ENCODE peak calls at places on chromosomes 13 and 19, in six cellular contexts. C is GM23338, W is astrocyte of the spinal cord, Z is AG10803, P is fibroblast of lung, F is left ventricle myocardium inferior. S is an unnamed sample.

GRCh38 chr13:78137404-78138142 is 218.9 kb upstream of the EDNRB start:
- DNase-seq in C (peak; percentile 86), W (peak; percentile 75), Z (peak; percentile 70), P (peak; percentile 59), F (no peak), S (no peak)

GRCh38 chr19:44796701-44797115 is 12.2 kb upstream of the BCAM start:
- DNase-seq in C (peak; percentile 73), W (peak; percentile 54), Z (no peak), P (peak; percentile 41), F (peak; percentile 66), S (no peak)

GRCh38 chr19:18666784-18667183 is 16.7 kb upstream of the CRTC1 start:
- DNase-seq in C (no peak), W (no peak), Z (no peak), P (no peak), F (no peak), S (no peak)

GRCh38 chr19:56840452-56841193 is at the start of the genes PEG3 and ZIM2:
- DNase-seq in C (no peak), W (no peak), Z (no peak), P (no peak), F (peak; percentile 74), S (no peak)

GRCh38 chr19:32231020-32231419 is 114.4 kb upstream of the ZNF507 start:
- DNase-seq in C (no peak), W (no peak), Z (no peak), P (no peak), F (no peak), S (no peak)

GRCh38 chr19:14347999-14348889 is 33.0 kb upstream of the ADGRE5 start:
- DNase-seq in C (peak; percentile 78), W (peak; percentile 38), Z (peak; percentile 25), P (peak; percentile 25), F (peak; percentile 62), S (peak; percentile 81)

GRCh38 chr19:17281391-17282304 is at the start of gene ANKLE1:
- DNase-seq in C (peak; percentile 88), W (no peak), Z (no peak), P (no peak), F (peak; percentile 27), S (no peak)

GRCh38 chr13:86881390-86881789 is 789.8 kb upstream of the SLITRK5 start:
- DNase-seq in C (peak; percentile 82), W (no peak), Z (no peak), P (no peak), F (no peak), S (no peak)

GRCh38 chr13:35472308-35473008 is 4.0 kb downstream of the MAB21L1 start:
- DNase-seq in C (peak; percentile 30), W (peak; percentile 10), Z (no peak), P (no peak), F (no peak), S (no peak)

GRCh38 chr13:79671420-79671819 is 190.5 kb downstream of the NDFIP2 start:
- DNase-seq in C (no peak), W (no peak), Z (no peak), P (no peak), F (no peak), S (no peak)

GRCh38 chr19:8445488-8446001 is 770 bp downstream of the HNRNPM start:
- DNase-seq in C (peak; percentile 44), W (no peak), Z (no peak), P (peak; percentile 43), F (peak; percentile 61), S (peak; percentile 73)

GRCh38 chr19:17248011-17248776 is 2.5 kb upstream of the NR2F6 start:
- DNase-seq in C (peak; percentile 91), W (no peak), Z (no peak), P (no peak), F (no peak), S (no peak)

GRCh38 chr19:28454083-28454482 is 758.9 kb downstream of the UQCRFS1 start:
- DNase-seq in C (no peak), W (peak; percentile 5), Z (no peak), P (peak; percentile 76), F (no peak), S (no peak)

GRCh38 chr13:27338816-27339215 is 68.2 kb downstream of the RASL11A start:
- DNase-seq in C (peak; percentile 87), W (no peak), Z (no peak), P (no peak), F (no peak), S (no peak)

DNA sequence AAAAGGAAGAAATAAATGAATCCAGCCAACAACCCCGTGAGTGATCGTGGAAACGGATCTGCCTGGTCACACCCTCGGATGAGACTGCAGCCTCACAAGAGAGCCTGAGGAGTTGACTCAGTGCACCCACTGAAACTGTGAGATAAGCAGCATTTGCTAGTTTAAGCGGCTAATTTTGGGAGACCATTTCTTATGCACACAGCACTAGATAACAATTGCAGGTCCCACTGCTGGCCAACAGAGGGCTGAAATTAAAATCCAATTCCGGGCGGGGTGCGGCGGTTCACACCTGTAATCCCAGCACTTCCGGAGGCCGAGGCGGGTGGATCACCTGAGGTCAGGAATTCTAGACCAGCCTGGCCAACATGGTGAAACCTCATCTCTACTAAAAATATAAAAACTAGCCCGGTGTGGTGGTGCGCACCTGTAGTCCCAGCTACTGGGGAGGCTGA is 3.6 kb downstream of the UQCR11 start:
- DNase-seq in C (peak; percentile 54), W (no peak), Z (no peak), P (no peak), F (no peak), S (no peak)
- TF ChIP-seq CTCF in C (peak; percentile 51), W (peak; percentile 2), Z (peak; percentile 10), P (peak; percentile 5), F (no peak), S (peak; percentile 49)

GRCh38 chr19:15758379-15758778 is 20.6 kb downstream of the OR10H3 start:
- DNase-seq in C (no peak), W (no peak), Z (no peak), P (no peak), F (no peak), S (no peak)

GRCh38 chr19:15759962-15760565 is 22.3 kb downstream of the OR10H3 start:
- DNase-seq in C (no peak), W (no peak), Z (no peak), P (no peak), F (no peak), S (no peak)
- TF ChIP-seq CTCF in C (no peak), W (no peak), Z (no peak), P (no peak), F (peak; percentile 38), S (no peak)

GRCh38 chr13:68523838-68524424 is 1293.8 kb upstream of the PCDH9 start:
- DNase-seq in C (no peak), W (no peak), Z (no peak), P (no peak), F (no peak), S (no peak)

DNA sequence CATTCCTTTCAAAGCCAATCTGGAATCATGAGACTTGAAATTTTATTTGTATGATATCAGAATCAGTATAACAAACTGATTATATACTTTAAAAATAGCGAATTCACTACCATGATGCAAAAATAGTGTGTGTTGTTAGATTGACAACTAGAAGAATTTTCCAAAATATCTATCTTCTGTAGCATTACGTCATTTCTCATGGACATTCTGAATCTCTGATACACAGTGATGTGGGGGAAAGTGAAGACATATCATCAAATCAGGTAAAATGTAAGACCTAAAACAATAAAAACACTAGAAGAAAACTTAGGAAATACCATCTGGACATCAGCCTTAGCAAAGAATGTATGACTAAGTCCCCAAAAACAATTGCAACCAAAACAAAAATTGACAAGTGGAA is 1292.0 kb upstream of the PCDH9 start:
- DNase-seq in C (no peak), W (no peak), Z (no peak), P (no peak), F (no peak), S (no peak)
- TF ChIP-seq CTCF in C (no peak), W (no peak), Z (no peak), P (no peak), F (no peak), S (no peak)

GRCh38 chr19:34173145-34173956 is 1.0 kb downstream of the LSM14A start:
- DNase-seq in C (peak; percentile 92), W (no peak), Z (peak; percentile 64), P (peak; percentile 64), F (no peak), S (no peak)
- TF ChIP-seq CTCF in C (peak; percentile 37), W (no peak), Z (peak; percentile 27), P (no peak), F (peak; percentile 26), S (peak; percentile 59)

DNA sequence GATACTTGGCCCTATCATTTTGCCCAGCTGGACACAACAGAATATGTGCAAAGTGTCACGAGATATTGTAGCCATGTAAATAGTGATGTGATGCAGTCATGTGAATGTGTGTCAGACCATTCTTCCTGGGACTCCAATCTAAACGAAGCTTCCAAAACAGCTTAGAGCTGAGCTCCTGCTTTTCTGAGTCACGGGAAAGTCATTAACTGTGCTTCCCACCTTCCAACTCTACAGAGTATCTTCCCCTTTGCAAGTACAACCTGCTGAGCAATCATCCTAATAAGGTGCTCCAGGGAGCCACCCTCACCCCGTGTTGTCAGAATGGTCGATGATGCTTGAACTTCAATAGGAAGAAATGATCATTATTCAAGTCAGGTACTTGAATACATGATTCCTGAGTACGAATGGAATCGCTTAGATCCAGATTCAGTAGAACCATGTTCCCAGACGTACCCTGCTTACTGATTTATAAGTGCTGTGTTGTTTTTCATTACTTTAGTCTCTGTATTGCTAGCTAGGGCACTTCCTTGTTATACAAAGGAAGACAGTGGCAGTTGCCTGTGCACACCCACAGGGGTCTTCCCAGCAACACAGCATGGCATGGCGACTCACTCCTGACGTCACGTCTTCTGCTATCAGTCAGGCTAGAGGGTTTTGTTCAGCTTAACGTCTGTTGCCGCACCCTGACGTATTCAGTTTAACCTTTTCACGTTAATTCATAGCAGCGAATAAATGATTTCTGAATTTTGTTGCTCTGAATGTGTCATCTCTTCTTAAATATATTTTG is 294.9 kb downstream of the MYO16 start:
- DNase-seq in C (no peak), W (peak; percentile 20), Z (no peak), P (peak; percentile 43), F (no peak), S (no peak)
- TF ChIP-seq CTCF in C (no peak), W (no peak), Z (no peak), P (no peak), F (no peak), S (no peak)

S was measured in type B pancreatic cell.